ENCODE peak calls at places on chromosomes 3 and 15, in seven cellular contexts. One of them, this sample, is unnamed.

GRCh38 chr3:157231071-157231470 is 71.1 kb upstream of the CCNL1 start:
- DNase-seq in IMR-90: peak; percentile 75
- DNase-seq in neuronal stem cell: no peak
- DNase-seq in mesendoderm: no peak
- DNase-seq in H9: no peak
- DNase-seq in H1: no peak
- DNase-seq in trophoblast cell: no peak
- DNase-seq in this sample: no peak

GRCh38 chr3:111846717-111847116 is 12.3 kb upstream of the PHLDB2 start:
- DNase-seq in IMR-90: peak; percentile 91
- DNase-seq in H9: no peak
- DNase-seq in mesendoderm: no peak
- DNase-seq in H1: no peak
- DNase-seq in trophoblast cell: peak; percentile 46
- DNase-seq in neuronal stem cell: no peak
- DNase-seq in this sample: peak; percentile 85

GRCh38 chr3:171315101-171315500 is 145.1 kb downstream of the TNIK start:
- DNase-seq in IMR-90: no peak
- DNase-seq in neuronal stem cell: no peak
- DNase-seq in H1: no peak
- DNase-seq in mesendoderm: no peak
- DNase-seq in trophoblast cell: no peak
- DNase-seq in H9: no peak
- DNase-seq in this sample: no peak

GRCh38 chr3:157871838-157872497 is 234.3 kb downstream of the SHOX2 start:
- DNase-seq in H9: no peak
- DNase-seq in IMR-90: no peak
- DNase-seq in trophoblast cell: no peak
- DNase-seq in neuronal stem cell: no peak
- DNase-seq in H1: no peak
- DNase-seq in mesendoderm: no peak
- DNase-seq in this sample: no peak

GRCh38 chr3:32045091-32045964 is 61.1 kb upstream of the GPD1L start:
- DNase-seq in H9: peak; percentile 38
- DNase-seq in H1: no peak
- DNase-seq in trophoblast cell: no peak
- DNase-seq in neuronal stem cell: no peak
- DNase-seq in mesendoderm: peak; percentile 23
- DNase-seq in IMR-90: peak; percentile 81
- DNase-seq in this sample: peak; percentile 70

GRCh38 chr3:14329116-14329830 is 73.1 kb upstream of the SLC6A6 start:
- DNase-seq in trophoblast cell: peak; percentile 36
- DNase-seq in mesendoderm: peak; percentile 90
- DNase-seq in neuronal stem cell: peak; percentile 69
- DNase-seq in H9: peak; percentile 85
- DNase-seq in H1: no peak
- DNase-seq in IMR-90: peak; percentile 56
- DNase-seq in this sample: peak; percentile 11

GRCh38 chr3:7547826-7548225 is 686.9 kb downstream of the GRM7 start:
- DNase-seq in IMR-90: no peak
- DNase-seq in H1: no peak
- DNase-seq in mesendoderm: no peak
- DNase-seq in H9: no peak
- DNase-seq in neuronal stem cell: no peak
- DNase-seq in trophoblast cell: no peak
- DNase-seq in this sample: no peak

GRCh38 chr3:148131990-148132638 is 565.6 kb upstream of the AGTR1 start:
- DNase-seq in IMR-90: peak; percentile 2
- DNase-seq in neuronal stem cell: no peak
- DNase-seq in H9: no peak
- DNase-seq in trophoblast cell: no peak
- DNase-seq in mesendoderm: no peak
- DNase-seq in H1: no peak
- DNase-seq in this sample: no peak

GRCh38 chr3:30693470-30694120 is 87.2 kb downstream of the TGFBR2 start:
- DNase-seq in trophoblast cell: peak; percentile 48
- DNase-seq in IMR-90: peak; percentile 77
- DNase-seq in H1: no peak
- DNase-seq in mesendoderm: peak; percentile 86
- DNase-seq in neuronal stem cell: peak; percentile 45
- DNase-seq in H9: peak; percentile 56
- DNase-seq in this sample: peak; percentile 79

GRCh38 chr3:50616003-50616769 is 765 bp upstream of the MAPKAPK3 start:
- DNase-seq in trophoblast cell: peak; percentile 87
- DNase-seq in mesendoderm: peak; percentile 92
- DNase-seq in H9: peak; percentile 91
- DNase-seq in neuronal stem cell: peak; percentile 85
- DNase-seq in H1: peak; percentile 90
- DNase-seq in IMR-90: peak; percentile 79
- DNase-seq in this sample: peak; percentile 86

GRCh38 chr3:52472239-52472783 is 16.9 kb downstream of the NISCH start:
- DNase-seq in IMR-90: no peak
- DNase-seq in H9: no peak
- DNase-seq in neuronal stem cell: no peak
- DNase-seq in mesendoderm: no peak
- DNase-seq in trophoblast cell: no peak
- DNase-seq in H1: no peak
- DNase-seq in this sample: no peak

GRCh38 chr3:27720899-27721716 is 1.0 kb downstream of the EOMES start:
- DNase-seq in H9: peak; percentile 64
- DNase-seq in IMR-90: no peak
- DNase-seq in neuronal stem cell: no peak
- DNase-seq in H1: peak; percentile 79
- DNase-seq in mesendoderm: peak; percentile 90
- DNase-seq in trophoblast cell: no peak
- DNase-seq in this sample: no peak

GRCh38 chr15:77004189-77004588 is 9.3 kb downstream of the PSTPIP1 start:
- DNase-seq in IMR-90: no peak
- DNase-seq in H9: no peak
- DNase-seq in trophoblast cell: no peak
- DNase-seq in neuronal stem cell: no peak
- DNase-seq in mesendoderm: no peak
- DNase-seq in H1: no peak
- DNase-seq in this sample: no peak

GRCh38 chr3:64530434-64531049 is 157.3 kb downstream of the ADAMTS9 start:
- DNase-seq in H9: peak; percentile 69
- DNase-seq in trophoblast cell: peak; percentile 38
- DNase-seq in IMR-90: peak; percentile 50
- DNase-seq in H1: peak; percentile 88
- DNase-seq in neuronal stem cell: peak; percentile 63
- DNase-seq in mesendoderm: peak; percentile 71
- DNase-seq in this sample: peak; percentile 61

GRCh38 chr3:136617123-136617700 is 135.0 kb downstream of the STAG1 start:
- DNase-seq in H9: no peak
- DNase-seq in mesendoderm: peak; percentile 49
- DNase-seq in trophoblast cell: no peak
- DNase-seq in IMR-90: no peak
- DNase-seq in H1: no peak
- DNase-seq in neuronal stem cell: no peak
- DNase-seq in this sample: no peak

GRCh38 chr3:187287231-187287630 is 4.3 kb downstream of the MASP1 start:
- DNase-seq in H9: no peak
- DNase-seq in H1: no peak
- DNase-seq in mesendoderm: no peak
- DNase-seq in neuronal stem cell: no peak
- DNase-seq in IMR-90: no peak
- DNase-seq in trophoblast cell: no peak
- DNase-seq in this sample: no peak

GRCh38 chr3:27591811-27592210 is 107.6 kb upstream of the SLC4A7 start:
- DNase-seq in H9: no peak
- DNase-seq in mesendoderm: no peak
- DNase-seq in IMR-90: no peak
- DNase-seq in H1: no peak
- DNase-seq in trophoblast cell: no peak
- DNase-seq in neuronal stem cell: no peak
- DNase-seq in this sample: no peak

GRCh38 chr15:82750831-82751181 is 41.1 kb upstream of the AP3B2 start:
- DNase-seq in IMR-90: no peak
- DNase-seq in mesendoderm: no peak
- DNase-seq in H1: no peak
- DNase-seq in H9: no peak
- DNase-seq in neuronal stem cell: no peak
- DNase-seq in trophoblast cell: peak; percentile 28
- DNase-seq in this sample: no peak

GRCh38 chr15:48721061-48721810 is 75.7 kb upstream of the FBN1 start:
- DNase-seq in neuronal stem cell: no peak
- DNase-seq in trophoblast cell: no peak
- DNase-seq in H1: no peak
- DNase-seq in IMR-90: peak; percentile 33
- DNase-seq in mesendoderm: no peak
- DNase-seq in H9: no peak
- DNase-seq in this sample: peak; percentile 16

GRCh38 chr15:31278544-31279220 is 48.0 kb upstream of the KLF13 start:
- DNase-seq in neuronal stem cell: no peak
- DNase-seq in H1: peak; percentile 33
- DNase-seq in IMR-90: no peak
- DNase-seq in H9: no peak
- DNase-seq in mesendoderm: no peak
- DNase-seq in trophoblast cell: no peak
- DNase-seq in this sample: no peak

GRCh38 chr15:67523337-67523736 is 2.4 kb downstream of the C15orf61 start:
- DNase-seq in IMR-90: no peak
- DNase-seq in mesendoderm: peak; percentile 28
- DNase-seq in neuronal stem cell: no peak
- DNase-seq in H1: no peak
- DNase-seq in H9: no peak
- DNase-seq in trophoblast cell: no peak
- DNase-seq in this sample: no peak

GRCh38 chr3:124229407-124229806 is 237.5 kb upstream of the ROPN1 start:
- DNase-seq in trophoblast cell: no peak
- DNase-seq in mesendoderm: no peak
- DNase-seq in H9: no peak
- DNase-seq in H1: no peak
- DNase-seq in IMR-90: no peak
- DNase-seq in neuronal stem cell: no peak
- DNase-seq in this sample: no peak
- H3K79me1 ChIP-seq in trophoblast cell: no peaks in the 10 kb centered on the region
- H3K79me1 ChIP-seq in mesendoderm: no peaks in the 10 kb centered on the region
- H3K79me1 ChIP-seq in H9: no peaks in the 10 kb centered on the region
- H3K79me1 ChIP-seq in H1: no peaks in the 10 kb centered on the region
- H3K79me1 ChIP-seq in IMR-90: no peaks in the 10 kb centered on the region
- H3K79me1 ChIP-seq in neuronal stem cell: no peaks in the 10 kb centered on the region
- H3K79me1 ChIP-seq in this sample: peaks cover 8% of the 10 kb centered on the region

DNA sequence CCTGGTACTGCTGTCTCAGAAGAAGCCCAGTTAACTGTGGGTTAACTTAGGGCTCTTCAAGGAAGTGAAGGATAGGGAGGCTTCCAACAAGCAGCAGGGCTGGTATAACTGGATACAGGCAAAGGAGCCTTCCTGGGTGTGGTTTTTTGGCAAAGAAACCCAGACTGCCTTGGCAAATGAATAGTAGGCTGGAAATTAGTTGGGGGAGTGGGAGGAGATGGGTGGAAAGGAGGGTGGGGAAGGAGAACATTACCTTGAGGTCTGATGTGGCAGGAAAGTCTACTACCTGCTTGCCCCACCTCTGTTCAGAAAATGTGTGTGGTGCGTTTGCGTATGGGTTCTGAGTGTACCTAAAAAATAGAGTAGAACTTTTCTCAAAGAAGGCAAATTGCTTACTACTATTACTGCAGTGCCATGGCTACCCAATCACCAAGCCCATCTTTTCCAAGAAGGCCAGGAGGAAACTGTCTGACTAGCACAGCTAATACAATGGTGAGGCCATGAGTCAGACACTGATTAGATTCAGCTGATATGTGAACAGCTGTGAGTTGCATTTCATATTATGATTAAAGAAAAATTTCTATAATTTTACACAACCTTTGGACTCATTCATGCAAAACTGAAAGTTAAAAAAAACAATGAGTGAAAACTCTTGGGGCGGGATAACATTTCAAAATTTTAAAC is 55.2 kb downstream of the SPTSSB start:
- DNase-seq in neuronal stem cell: no peak
- DNase-seq in mesendoderm: no peak
- DNase-seq in IMR-90: no peak
- DNase-seq in H1: no peak
- DNase-seq in H9: no peak
- DNase-seq in trophoblast cell: peak; percentile 63
- DNase-seq in this sample: no peak
- H2BK120ac ChIP-seq in neuronal stem cell: no peak overlapping the region
- H2BK120ac ChIP-seq in mesendoderm: no peak overlapping the region
- H2BK120ac ChIP-seq in IMR-90: no peak overlapping the region
- H2BK120ac ChIP-seq in H1: no peak overlapping the region
- H2BK120ac ChIP-seq in H9: no peak overlapping the region
- H2BK120ac ChIP-seq in trophoblast cell: peak overlapping the region; percentile 36
- H2BK120ac ChIP-seq in this sample: no peak overlapping the region

DNA sequence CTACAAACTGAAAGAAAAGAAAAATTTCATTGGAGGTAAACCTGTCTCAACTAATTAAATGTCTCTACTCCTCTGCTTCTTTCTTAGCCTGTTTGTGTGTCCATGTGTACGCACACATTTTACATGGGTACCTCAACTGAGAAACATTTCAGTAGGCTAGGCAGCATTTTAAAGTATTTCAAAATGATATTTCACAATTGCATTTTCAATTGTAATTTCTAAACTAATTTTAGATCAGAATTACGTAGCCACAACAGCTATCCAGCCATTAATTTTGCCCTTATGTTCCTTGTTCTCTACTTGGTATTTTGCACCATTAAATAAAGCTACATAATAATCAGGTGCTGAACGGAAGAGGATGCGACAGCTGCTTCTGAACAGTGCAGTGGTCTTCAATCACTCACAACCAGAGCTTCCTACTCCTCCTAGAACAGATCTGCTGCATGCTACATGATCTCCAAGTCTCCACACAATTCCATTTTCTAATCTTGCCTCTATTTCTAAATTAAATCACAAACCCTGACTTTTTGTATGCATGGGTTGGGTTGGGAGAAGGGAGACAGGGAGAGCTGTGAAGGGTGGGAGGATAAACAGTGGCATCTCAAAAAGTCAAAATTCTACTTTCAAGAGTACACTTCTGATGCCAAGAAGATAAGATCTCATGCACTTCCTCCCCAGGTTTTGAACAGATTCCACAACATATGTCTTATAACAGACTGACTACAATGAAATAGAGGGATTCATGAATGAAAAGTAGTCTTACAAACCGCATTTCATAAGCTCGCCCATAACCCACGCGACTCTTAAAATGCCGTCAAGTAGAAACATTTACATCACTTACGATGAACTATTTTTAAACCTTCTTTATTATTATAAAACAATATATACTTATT is 57.4 kb downstream of the CHSY1 start:
- DNase-seq in neuronal stem cell: no peak
- DNase-seq in trophoblast cell: no peak
- DNase-seq in IMR-90: no peak
- DNase-seq in H9: no peak
- DNase-seq in H1: no peak
- DNase-seq in mesendoderm: no peak
- DNase-seq in this sample: no peak
- H3K79me1 ChIP-seq in neuronal stem cell: no peaks in the 10 kb centered on the region
- H3K79me1 ChIP-seq in trophoblast cell: no peaks in the 10 kb centered on the region
- H3K79me1 ChIP-seq in IMR-90: peaks cover 3% of the 10 kb centered on the region
- H3K79me1 ChIP-seq in H9: peaks cover 10% of the 10 kb centered on the region
- H3K79me1 ChIP-seq in H1: peaks cover 16% of the 10 kb centered on the region
- H3K79me1 ChIP-seq in mesendoderm: peaks cover 37% of the 10 kb centered on the region
- H3K79me1 ChIP-seq in this sample: peaks cover 2% of the 10 kb centered on the region

GRCh38 chr15:57424628-57425405 is 48.5 kb downstream of the CGNL1 start:
- DNase-seq in IMR-90: no peak
- DNase-seq in neuronal stem cell: no peak
- DNase-seq in H9: no peak
- DNase-seq in H1: no peak
- DNase-seq in mesendoderm: no peak
- DNase-seq in trophoblast cell: peak; percentile 31
- DNase-seq in this sample: no peak
- H2BK120ac ChIP-seq in IMR-90: no peak overlapping the region
- H2BK120ac ChIP-seq in neuronal stem cell: no peak overlapping the region
- H2BK120ac ChIP-seq in H9: no peak overlapping the region
- H2BK120ac ChIP-seq in H1: no peak overlapping the region
- H2BK120ac ChIP-seq in mesendoderm: no peak overlapping the region
- H2BK120ac ChIP-seq in trophoblast cell: no peak overlapping the region
- H2BK120ac ChIP-seq in this sample: no peak overlapping the region

GRCh38 chr15:74464216-74464615 is 3.3 kb upstream of the UBL7 start:
- DNase-seq in mesendoderm: no peak
- DNase-seq in H1: no peak
- DNase-seq in trophoblast cell: no peak
- DNase-seq in neuronal stem cell: no peak
- DNase-seq in IMR-90: no peak
- DNase-seq in H9: no peak
- DNase-seq in this sample: no peak
- H3K79me1 ChIP-seq in mesendoderm: peaks cover 2% of the 10 kb centered on the region
- H3K79me1 ChIP-seq in H1: no peaks in the 10 kb centered on the region
- H3K79me1 ChIP-seq in trophoblast cell: peaks cover 6% of the 10 kb centered on the region
- H3K79me1 ChIP-seq in neuronal stem cell: no peaks in the 10 kb centered on the region
- H3K79me1 ChIP-seq in IMR-90: peaks cover 9% of the 10 kb centered on the region
- H3K79me1 ChIP-seq in H9: no peaks in the 10 kb centered on the region
- H3K79me1 ChIP-seq in this sample: peaks cover 12% of the 10 kb centered on the region

This sample was measured in mesenchymal stem cell.